ENCODE peak calls at places on chromosomes 11 and 22, in seven cellular contexts. Y is HuH-7.5; M is T-helper 9 cell; D is Calu3; R is A549; X is anterior cingulate cortex; P is CD4-positive, alpha-beta T cell. I is an unnamed sample.

GRCh38 chr11:59106363-59107336 is at the start of gene FAM111B:
- DNase-seq in Y (peak; percentile 34), M (peak; percentile 28), D (peak; percentile 87), R (peak; percentile 94), X (peak; percentile 58), P (peak; percentile 34), I (no peak)

GRCh38 chr11:125348704-125349635 is 147.1 kb downstream of the FEZ1 start:
- DNase-seq in Y (peak; percentile 42), M (peak; percentile 9), D (peak; percentile 60), R (peak; percentile 4), X (peak; percentile 48), P (peak; percentile 28), I (peak; percentile 78)

GRCh38 chr22:46538816-46539163 is 1.4 kb upstream of the CELSR1 start:
- DNase-seq in Y (no peak), M (no peak), D (no peak), R (peak; percentile 26), X (no peak), P (no peak), I (no peak)

GRCh38 chr11:79291948-79292347 is 148.9 kb downstream of the TENM4 start:
- DNase-seq in Y (no peak), M (no peak), D (no peak), R (no peak), X (no peak), P (no peak), I (no peak)

GRCh38 chr11:45043755-45044475 is 93.2 kb upstream of the TP53I11 start:
- DNase-seq in Y (no peak), M (no peak), D (no peak), R (no peak), X (no peak), P (no peak), I (no peak)

GRCh38 chr11:91792779-91793262 is 431.8 kb upstream of the FAT3 start:
- DNase-seq in Y (no peak), M (no peak), D (no peak), R (peak; percentile 23), X (no peak), P (no peak), I (no peak)

GRCh38 chr11:28674432-28675076 is 566.4 kb downstream of the METTL15 start:
- DNase-seq in Y (no peak), M (no peak), D (peak; percentile 47), R (peak; percentile 27), X (no peak), P (no peak), I (peak; percentile 32)

GRCh38 chr11:18491924-18492323 is 34.8 kb downstream of the TSG101 start:
- DNase-seq in Y (no peak), M (no peak), D (no peak), R (no peak), X (no peak), P (no peak), I (no peak)

GRCh38 chr11:70307176-70307575 is 36.7 kb downstream of the PPFIA1 start:
- DNase-seq in Y (no peak), M (no peak), D (no peak), R (no peak), X (no peak), P (no peak), I (no peak)

GRCh38 chr11:927871-928270 is 2.2 kb downstream of the AP2A2 start:
- DNase-seq in Y (no peak), M (no peak), D (no peak), R (no peak), X (no peak), P (peak; percentile 33), I (no peak)

GRCh38 chr22:40396882-40397281 is 26.5 kb downstream of the SGSM3 start:
- DNase-seq in Y (no peak), M (no peak), D (peak; percentile 88), R (no peak), X (no peak), P (no peak), I (peak; percentile 52)

GRCh38 chr22:35409783-35410662 is 10.1 kb downstream of the MCM5 start:
- DNase-seq in Y (no peak), M (no peak), D (no peak), R (no peak), X (no peak), P (peak; percentile 5), I (no peak)

GRCh38 chr22:38448945-38449745 is 5.9 kb downstream of the KCNJ4 start:
- DNase-seq in Y (no peak), M (no peak), D (no peak), R (no peak), X (no peak), P (no peak), I (no peak)

GRCh38 chr11:2269601-2270321 is 627 bp downstream of the ASCL2 start:
- DNase-seq in Y (no peak), M (no peak), D (no peak), R (peak; percentile 85), X (no peak), P (peak; percentile 31), I (no peak)

GRCh38 chr22:43213066-43213465 is 26.1 kb upstream of the TTLL12 start:
- DNase-seq in Y (no peak), M (no peak), D (no peak), R (no peak), X (no peak), P (no peak), I (peak; percentile 45)

GRCh38 chr11:69088676-69089146 is 40.0 kb downstream of the TPCN2 start:
- DNase-seq in Y (peak; percentile 100), M (peak; percentile 37), D (peak; percentile 83), R (peak; percentile 83), X (peak; percentile 56), P (peak; percentile 50), I (peak; percentile 86)

GRCh38 chr11:133403900-133404299 is 128.4 kb downstream of the OPCML start:
- DNase-seq in Y (no peak), M (no peak), D (no peak), R (peak; percentile 6), X (no peak), P (no peak), I (peak; percentile 31)

GRCh38 chr11:44484211-44484610 is 81.3 kb upstream of the CD82 start:
- DNase-seq in Y (peak; percentile 23), M (no peak), D (peak; percentile 19), R (peak; percentile 38), X (no peak), P (no peak), I (peak; percentile 48)

GRCh38 chr22:23067023-23067650 is 3.2 kb upstream of the GNAZ start:
- DNase-seq in Y (no peak), M (no peak), D (no peak), R (no peak), X (no peak), P (no peak), I (no peak)

GRCh38 chr11:57434640-57435546 is 8.0 kb upstream of the SLC43A3 start:
- DNase-seq in Y (peak; percentile 93), M (no peak), D (no peak), R (peak; percentile 89), X (no peak), P (no peak), I (no peak)

GRCh38 chr11:82229346-82229745 is 504.3 kb downstream of the FAM181B start:
- DNase-seq in Y (no peak), M (no peak), D (no peak), R (peak; percentile 13), X (no peak), P (no peak), I (peak; percentile 8)

GRCh38 chr11:111548542-111548941 is 8.0 kb downstream of the LAYN start:
- DNase-seq in Y (no peak), M (no peak), D (no peak), R (no peak), X (no peak), P (no peak), I (no peak)

GRCh38 chr11:104106136-104106754 is 57.7 kb downstream of the PDGFD start:
- DNase-seq in Y (no peak), M (no peak), D (no peak), R (no peak), X (no peak), P (no peak), I (no peak)

GRCh38 chr11:64449381-64450167 is 90.6 kb downstream of the RPS6KA4 start:
- DNase-seq in Y (peak; percentile 73), M (peak; percentile 56), D (peak; percentile 77), R (peak; percentile 81), X (peak; percentile 25), P (peak; percentile 67), I (peak; percentile 91)

GRCh38 chr11:62233730-62234129 is 8.3 kb upstream of the SCGB1D2 start:
- DNase-seq in Y (no peak), M (no peak), D (no peak), R (no peak), X (no peak), P (no peak), I (no peak)

GRCh38 chr22:41928416-41929157 is 2.0 kb upstream of the TNFRSF13C start:
- DNase-seq in Y (no peak), M (no peak), D (no peak), R (no peak), X (no peak), P (no peak), I (no peak)

GRCh38 chr22:50199836-50200332 is 927 bp upstream of the SELENOO start:
- DNase-seq in Y (no peak), M (no peak), D (no peak), R (no peak), X (no peak), P (no peak), I (no peak)

GRCh38 chr11:109734602-109735001 is 312.6 kb downstream of the C11orf87 start:
- DNase-seq in Y (no peak), M (no peak), D (no peak), R (no peak), X (no peak), P (no peak), I (no peak)

GRCh38 chr11:34997872-34998548 is 81.6 kb downstream of the PDHX start:
- DNase-seq in Y (no peak), M (no peak), D (no peak), R (peak; percentile 29), X (no peak), P (no peak), I (no peak)

GRCh38 chr11:46119352-46120216 is 1.7 kb downstream of the PHF21A start:
- DNase-seq in Y (peak; percentile 18), M (peak; percentile 57), D (peak; percentile 44), R (peak; percentile 80), X (no peak), P (peak; percentile 53), I (peak; percentile 25)